ENCODE peak calls at places on chromosomes 7 and 10, in six cellular contexts. A is hippocampal formation, B is astrocyte, Z is astrocyte of the spinal cord, U is small intestine, X is T-helper 17 cell. Q is an unnamed sample.
A peak's percentile ranks its signal among the peaks of the same experiment; 100 is the strongest.

GRCh38 chr7:122352454-122352853 is 47.9 kb upstream of the FEZF1 start:
- DNase-seq in U (no peak), A (no peak), B (no peak), X (no peak), Z (no peak), Q (no peak)

GRCh38 chr7:53035499-53036412 is at the start of gene POM121L12:
- DNase-seq in U (no peak), B (no peak), X (no peak), Z (no peak), A (no peak), Q (no peak)

GRCh38 chr10:102313221-102313896 is 68.0 kb downstream of the GBF1 start:
- DNase-seq in Z (no peak), U (no peak), B (peak; percentile 23), A (no peak), X (no peak), Q (no peak)

GRCh38 chr7:42262907-42263466 is 26.0 kb upstream of the GLI3 start:
- DNase-seq in A (no peak), U (no peak), X (no peak), Z (peak; percentile 90), B (peak; percentile 88), Q (no peak)

GRCh38 chr10:103812004-103812403 is 43.4 kb downstream of the SH3PXD2A start:
- DNase-seq in U (peak; percentile 95), A (no peak), X (no peak), Z (no peak), B (no peak), Q (no peak)

GRCh38 chr7:147971606-147972005 is 619.0 kb upstream of the C7orf33 start:
- DNase-seq in U (no peak), X (no peak), B (no peak), Z (no peak), A (no peak), Q (no peak)

GRCh38 chr7:150340024-150340749 is 1.2 kb downstream of the RARRES2 start:
- DNase-seq in B (peak; percentile 72), U (peak; percentile 29), X (no peak), A (no peak), Z (peak; percentile 22), Q (no peak)

GRCh38 chr10:93475871-93476270 is 6.3 kb downstream of the MYOF start:
- DNase-seq in B (peak; percentile 97), X (no peak), Z (peak; percentile 54), A (no peak), U (peak; percentile 63), Q (peak; percentile 69)

GRCh38 chr10:117215079-117215478 is 17.8 kb downstream of the KCNK18 start:
- DNase-seq in U (no peak), B (no peak), Z (no peak), X (no peak), A (no peak), Q (no peak)

GRCh38 chr10:119409906-119410305 is 132.6 kb downstream of the RGS10 start:
- DNase-seq in X (no peak), U (no peak), B (no peak), A (no peak), Z (peak; percentile 51), Q (no peak)